ENCODE peak calls at places on chromosome 1, in nine cellular contexts. Y, H, R, T, Z, V, N, E and O are unnamed samples.

GRCh38 chr1:226034482-226034881 is 28.0 kb upstream of the H3-3A start:
- ATAC-seq in Y (no peak), H (no peak), R (peak), T (peak), Z (no peak), V (peak), N (no peak), E (no peak), O (no peak)

GRCh38 chr1:226033599-226034390 is 28.7 kb upstream of the H3-3A start:
- ATAC-seq in Y (no peak), H (no peak), R (no peak), T (peak), Z (no peak), V (no peak), N (no peak), E (no peak), O (no peak)

GRCh38 chr1:89794406-89794805 is 26.4 kb upstream of the LRRC8D start:
- ATAC-seq in Y (no peak), H (no peak), R (no peak), T (no peak), Z (no peak), V (no peak), N (no peak), E (peak), O (no peak)

GRCh38 chr1:223716302-223716862 is 4.0 kb downstream of the CAPN2 start:
- ATAC-seq in Y (peak), H (peak), R (no peak), T (no peak), Z (peak), V (peak), N (peak), E (no peak), O (peak)

GRCh38 chr1:70518106-70518505 is 107.0 kb downstream of the CTH start:
- ATAC-seq in Y (no peak), H (no peak), R (no peak), T (no peak), Z (no peak), V (no peak), N (no peak), E (no peak), O (no peak)

GRCh38 chr1:107829083-107829771 is 135.8 kb downstream of the VAV3 start:
- ATAC-seq in Y (peak), H (peak), R (peak), T (no peak), Z (peak), V (peak), N (peak), E (no peak), O (peak)

GRCh38 chr1:147336290-147336689 is 93.8 kb downstream of the CHD1L start:
- ATAC-seq in Y (no peak), H (no peak), R (no peak), T (no peak), Z (no peak), V (no peak), N (no peak), E (no peak), O (no peak)

GRCh38 chr1:11156441-11156840 is 32.7 kb upstream of the ANGPTL7 start:
- ATAC-seq in Y (no peak), H (no peak), R (peak), T (no peak), Z (no peak), V (no peak), N (no peak), E (no peak), O (no peak)

GRCh38 chr1:55632058-55632457 is 416.9 kb upstream of the USP24 start:
- ATAC-seq in Y (no peak), H (no peak), R (peak), T (no peak), Z (no peak), V (no peak), N (peak), E (no peak), O (no peak)